ENCODE peak calls at places on chromosomes 11 and 22, in nine cellular contexts. E is amygdala; F is heart left ventricle; Z is NCI-H1694 treated with DMSO at 0.1 percent for 48 hours; H is tibial artery; N is T-helper 1 cell; X is sciatic nerve; S is activated naive CD8-positive, alpha-beta T cell treated with anti-CD3 and anti-CD28 coated beads, Interleukin-2, amount 50 U/mL, for 16 hours; G is foreskin fibroblast. C is an unnamed sample.

GRCh38 chr11:122796128-122796717 is 42.1 kb upstream of the CRTAM start:
- DNase-seq in N (peak; percentile 41), Z (no peak), S (peak; percentile 60), F (peak; percentile 27), E (no peak), G (no peak), X (no peak), H (no peak), C (no peak)

GRCh38 chr11:8263109-8263768 is 439 bp downstream of the LMO1 start:
- DNase-seq in Z (no peak), G (no peak), H (peak; percentile 58), X (peak; percentile 53), F (no peak), N (no peak), E (no peak), S (no peak), C (no peak)

GRCh38 chr11:36195496-36196346 is 93.5 kb downstream of the COMMD9 start:
- DNase-seq in F (no peak), S (no peak), N (no peak), G (peak; percentile 32), E (no peak), Z (peak; percentile 93), X (no peak), H (no peak), C (no peak)

GRCh38 chr11:69682221-69682620 is 7.1 kb upstream of the LTO1 start:
- DNase-seq in G (no peak), S (no peak), E (no peak), F (no peak), X (no peak), N (no peak), H (peak; percentile 15), Z (no peak), C (no peak)

GRCh38 chr11:117068303-117068860 is 29.8 kb downstream of the SIK3 start:
- DNase-seq in E (no peak), F (no peak), S (no peak), G (no peak), H (no peak), Z (no peak), X (no peak), N (no peak), C (no peak)

GRCh38 chr11:84438565-84438964 is 1152.4 kb upstream of the CCDC90B start:
- DNase-seq in Z (no peak), N (no peak), S (no peak), X (no peak), H (no peak), E (no peak), F (no peak), G (no peak), C (no peak)

GRCh38 chr11:134742228-134742612 is 330.2 kb upstream of the B3GAT1 start:
- DNase-seq in X (no peak), F (peak; percentile 2), G (no peak), Z (peak; percentile 29), H (peak; percentile 23), N (no peak), E (no peak), S (no peak), C (no peak)

GRCh38 chr22:43228330-43228729 is 41.4 kb upstream of the TTLL12 start:
- DNase-seq in F (no peak), Z (peak; percentile 55), N (no peak), G (no peak), E (no peak), S (no peak), X (no peak), H (no peak), C (no peak)

GRCh38 chr11:110097459-110098012 is 4.3 kb downstream of the ZC3H12C start:
- DNase-seq in X (no peak), N (no peak), E (no peak), Z (no peak), F (no peak), H (no peak), G (no peak), S (no peak), C (no peak)

GRCh38 chr11:119796363-119797060 is 67.5 kb upstream of the NECTIN1 start:
- DNase-seq in G (no peak), E (no peak), X (no peak), S (no peak), N (no peak), H (no peak), Z (no peak), F (no peak), C (no peak)

C was measured in HS-5.